ENCODE peak calls at places on chromosomes 6 and 20, in seven cellular contexts. J is HepG2, O is K562, S is SK-N-SH, D is H1, H is GM12878, A is GM12892. M is an unnamed sample.

GRCh38 chr20:2911200-2911599 is 37.9 kb downstream of the PTPRA start:
- DNase-seq in J (no peak), O (no peak), S (no peak), D (no peak), H (no peak), A (no peak), M (no peak)

GRCh38 chr6:167846997-167847606 is 20.4 kb downstream of the AFDN start:
- DNase-seq in J (no peak), O (no peak), S (no peak), D (no peak), H (no peak), A (no peak), M (no peak)

GRCh38 chr20:1899169-1899525 is 3.9 kb downstream of the SIRPA start:
- DNase-seq in J (no peak), O (no peak), S (peak; percentile 53), D (no peak), H (no peak), A (no peak), M (no peak)

GRCh38 chr20:23157741-23158140 is 71.6 kb upstream of the CD93 start:
- DNase-seq in J (no peak), O (peak; percentile 16), S (no peak), D (no peak), H (no peak), A (no peak), M (no peak)

GRCh38 chr20:10469599-10469998 is 34.5 kb downstream of the SLX4IP start:
- DNase-seq in J (peak; percentile 77), O (peak; percentile 38), S (peak; percentile 34), D (peak; percentile 23), H (no peak), A (no peak), M (no peak)

GRCh38 chr6:3500262-3501001 is 43.6 kb upstream of the SLC22A23 start:
- DNase-seq in J (peak; percentile 42), O (no peak), S (no peak), D (no peak), H (no peak), A (no peak), M (no peak)

GRCh38 chr6:165986647-165987482 is 180.8 kb downstream of the TBXT start:
- DNase-seq in J (no peak), O (no peak), S (peak; percentile 62), D (no peak), H (no peak), A (no peak), M (no peak)

GRCh38 chr6:46118836-46119235 is 11.0 kb upstream of the ENPP4 start:
- DNase-seq in J (no peak), O (no peak), S (no peak), D (no peak), H (no peak), A (no peak), M (no peak)

GRCh38 chr20:17622851-17623508 is 53.1 kb downstream of the DSTN start:
- DNase-seq in J (no peak), O (no peak), S (peak; percentile 10), D (no peak), H (no peak), A (peak; percentile 25), M (peak; percentile 5)

GRCh38 chr20:41264819-41265218 is 52.7 kb downstream of the ZHX3 start:
- DNase-seq in J (no peak), O (no peak), S (no peak), D (no peak), H (no peak), A (no peak), M (no peak)

GRCh38 chr6:64012351-64013060 is 376.9 kb downstream of the PHF3 start:
- DNase-seq in J (peak; percentile 61), O (no peak), S (peak; percentile 75), D (peak; percentile 13), H (no peak), A (no peak), M (no peak)

GRCh38 chr6:163031931-163032330 is 304.2 kb downstream of the PACRG start:
- DNase-seq in J (no peak), O (no peak), S (no peak), D (no peak), H (no peak), A (no peak), M (no peak)

GRCh38 chr6:5084192-5084786 is 852 bp upstream of the PPP1R3G start:
- DNase-seq in J (no peak), O (peak; percentile 46), S (peak; percentile 72), D (no peak), H (no peak), A (no peak), M (no peak)

GRCh38 chr20:6299451-6299850 is 176.6 kb upstream of the FERMT1 start:
- DNase-seq in J (no peak), O (no peak), S (no peak), D (no peak), H (no peak), A (no peak), M (no peak)

GRCh38 chr6:31878761-31879542 is at the start of gene SLC44A4:
- DNase-seq in J (no peak), O (no peak), S (no peak), D (no peak), H (no peak), A (no peak), M (no peak)

DNA sequence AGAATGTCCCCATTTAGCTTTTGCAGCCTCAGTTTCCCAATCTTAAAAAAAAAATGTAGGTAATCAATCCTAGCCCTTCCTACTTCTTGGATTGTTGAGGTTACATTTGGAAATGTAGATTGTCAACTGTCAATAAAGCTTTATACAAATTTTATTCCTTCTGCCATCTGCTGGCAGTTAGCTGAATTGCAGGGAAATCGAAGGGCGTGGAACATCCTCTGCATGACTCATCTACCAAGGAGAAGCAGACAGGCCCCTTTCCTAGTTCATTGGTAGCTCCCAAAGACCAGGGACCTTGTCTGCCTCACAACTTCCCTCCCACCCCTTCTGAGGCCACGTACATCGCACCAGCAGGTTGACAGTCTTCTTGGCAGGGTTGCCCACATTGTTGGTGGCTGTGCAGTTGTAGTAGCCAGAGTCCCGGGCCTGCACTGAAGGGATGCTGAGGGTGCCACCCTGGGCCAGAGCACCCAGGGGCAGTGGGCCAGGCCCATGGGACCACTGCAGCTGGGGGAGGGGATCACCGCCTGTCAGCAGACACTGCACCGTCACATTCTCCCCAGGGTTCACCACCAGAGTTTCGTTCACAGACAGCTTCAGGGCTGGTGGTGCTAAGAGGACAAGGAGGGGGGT is 43.6 kb downstream of the MDGA1 start:
- DNase-seq in J (peak; percentile 36), O (peak; percentile 83), S (peak; percentile 64), D (peak; percentile 15), H (peak; percentile 19), A (peak; percentile 57), M (peak; percentile 46)
- TF ChIP-seq TAF1 in J (no peak), O (no peak), S (no peak), D (no peak), H (no peak), A (no peak), M (no peak)

GRCh38 chr6:11364971-11365397 is 132.5 kb upstream of the NEDD9 start:
- DNase-seq in J (peak; percentile 73), O (no peak), S (no peak), D (no peak), H (no peak), A (no peak), M (no peak)
- TF ChIP-seq POLR2AphosphoS5 in J (no peak), O (no peak), S (no peak), D (no peak), H (no peak), A (no peak), M (no peak)

DNA sequence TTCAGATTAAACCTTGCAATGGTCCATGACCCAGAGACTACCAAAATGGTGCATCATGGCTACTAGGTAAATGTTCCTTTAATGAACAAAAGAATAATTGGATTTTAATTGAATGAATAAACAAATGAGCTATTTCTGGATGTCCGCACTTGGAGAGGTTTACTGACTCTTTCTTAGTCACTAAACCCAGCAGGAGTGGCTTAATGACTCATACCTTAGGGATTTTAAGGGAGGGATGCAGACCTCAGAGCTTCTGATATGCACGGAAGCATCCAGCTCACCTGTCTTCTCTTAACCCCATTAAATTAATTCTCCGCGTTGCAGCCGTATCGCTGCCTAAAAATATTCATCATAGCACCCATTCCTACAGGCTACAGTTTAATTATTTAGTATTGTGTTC is 970.0 kb upstream of the SLC35B3 start:
- DNase-seq in J (no peak), O (no peak), S (no peak), D (no peak), H (no peak), A (no peak), M (no peak)
- TF ChIP-seq TAF1 in J (no peak), O (no peak), S (no peak), D (no peak), H (no peak), A (no peak), M (no peak)

DNA sequence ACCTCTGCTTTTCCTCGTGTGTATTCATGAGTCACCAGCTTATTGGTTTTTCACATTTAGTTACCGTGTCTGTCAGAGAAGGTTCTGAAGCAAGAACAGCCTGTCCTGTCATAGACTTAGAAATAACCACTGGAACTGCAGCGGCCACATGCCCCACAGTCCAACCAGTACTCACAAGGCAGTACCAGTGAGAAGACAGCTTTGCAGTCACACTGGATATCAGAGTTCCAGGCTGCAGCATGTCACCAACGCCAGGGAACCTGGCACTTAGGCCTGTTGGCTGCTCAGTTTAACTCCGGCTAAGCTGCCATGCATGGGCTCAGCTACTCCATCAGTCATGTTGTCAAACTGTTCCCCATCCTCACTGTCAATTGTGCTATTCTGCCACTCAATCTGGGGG is 40.1 kb downstream of the ADNP start:
- DNase-seq in J (no peak), O (no peak), S (no peak), D (no peak), H (no peak), A (no peak), M (no peak)
- TF ChIP-seq POLR2AphosphoS5 in J (no peak), O (peak; percentile 28), S (no peak), D (no peak), H (no peak), A (peak; percentile 75), M (peak; percentile 76)

DNA sequence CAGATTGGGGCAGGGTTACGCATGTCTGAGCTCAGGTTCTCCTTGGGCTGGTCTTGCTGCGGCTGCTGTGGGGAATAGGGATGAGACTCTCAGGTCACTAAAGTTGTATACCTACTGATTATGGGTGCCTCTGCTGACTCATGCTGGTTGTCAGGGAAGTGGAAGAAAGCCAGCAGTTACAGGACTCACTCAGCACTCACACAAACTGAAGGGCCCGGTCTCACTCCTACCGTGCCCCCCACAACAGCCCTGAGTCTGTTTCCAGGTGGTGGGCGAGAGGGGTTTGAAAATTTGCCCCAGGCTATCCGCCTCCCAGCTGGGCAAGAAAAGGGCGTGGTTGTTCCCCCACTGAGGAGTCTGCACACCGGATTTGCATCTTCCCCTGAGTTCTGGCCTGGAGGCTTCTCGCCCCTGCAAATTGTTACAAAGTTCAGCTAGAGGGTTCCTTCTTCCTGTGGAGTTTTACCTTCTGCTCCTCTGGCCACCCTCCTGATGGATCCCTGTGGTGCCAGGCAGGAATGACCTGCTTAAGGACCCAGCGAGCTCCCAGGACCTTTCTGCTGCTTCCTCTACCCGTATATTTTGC is 659.2 kb downstream of the HDGFL1 start:
- DNase-seq in J (no peak), O (no peak), S (no peak), D (no peak), H (no peak), A (no peak), M (no peak)
- TF ChIP-seq TAF1 in J (no peak), O (no peak), S (no peak), D (no peak), H (no peak), A (no peak), M (no peak)

GRCh38 chr6:18585032-18585573 is 198.0 kb downstream of the RNF144B start:
- DNase-seq in J (peak; percentile 88), O (peak; percentile 40), S (no peak), D (no peak), H (no peak), A (no peak), M (no peak)
- TF ChIP-seq POLR2AphosphoS5 in J (no peak), O (no peak), S (no peak), D (no peak), H (no peak), A (no peak), M (no peak)

GRCh38 chr6:34714663-34715062 is 18.1 kb upstream of the ILRUN start:
- DNase-seq in J (no peak), O (peak; percentile 59), S (no peak), D (no peak), H (no peak), A (no peak), M (no peak)
- TF ChIP-seq TAF1 in J (no peak), O (no peak), S (no peak), D (no peak), H (no peak), A (no peak), M (no peak)